ENCODE peak calls at places on chromosomes 11 and 22, in eight cellular contexts. H is astrocyte; V is cardiac fibroblast; T is pancreas; L is activated B cell treated with CpG ODN at 0.5 μM for 24 hours; X is stomach; A is endothelial cell; B is CD4-positive, alpha-beta T cell. O is an unnamed sample.
A peak's percentile ranks its signal among the peaks of the same experiment; 100 is the strongest.

GRCh38 chr11:12269104-12269441 is 108.3 kb upstream of the PARVA start:
- DNase-seq in H (no peak), T (peak; percentile 57), B (no peak), A (no peak), V (peak; percentile 26), L (no peak), X (peak; percentile 57), O (no peak)

GRCh38 chr11:84886344-84886743 is 740.8 kb downstream of the DLG2 start:
- DNase-seq in A (no peak), B (no peak), X (no peak), V (peak; percentile 1), L (no peak), H (peak; percentile 77), T (no peak), O (no peak)

GRCh38 chr11:24391165-24391564 is 105.7 kb upstream of the LUZP2 start:
- DNase-seq in T (no peak), V (peak; percentile 45), A (no peak), X (no peak), B (no peak), L (no peak), H (peak; percentile 66), O (no peak)

GRCh38 chr22:39592104-39593060 is 21.8 kb downstream of the CACNA1I start:
- DNase-seq in V (peak; percentile 63), T (peak; percentile 52), H (peak; percentile 76), B (no peak), L (no peak), X (peak; percentile 40), A (no peak), O (no peak)

GRCh38 chr11:19294444-19294843 is 53.7 kb upstream of the E2F8 start:
- DNase-seq in T (no peak), X (no peak), B (no peak), L (no peak), V (no peak), H (no peak), A (no peak), O (no peak)

GRCh38 chr11:36974771-36975170 is 376.7 kb upstream of the RAG2 start:
- DNase-seq in B (no peak), H (no peak), L (no peak), A (no peak), V (no peak), T (no peak), X (no peak), O (no peak)

GRCh38 chr11:17490232-17490631 is 13.6 kb upstream of the ABCC8 start:
- DNase-seq in L (no peak), A (no peak), X (no peak), T (no peak), H (no peak), V (no peak), B (no peak), O (no peak)

GRCh38 chr22:17536269-17536668 is 27.0 kb upstream of the SLC25A18 start:
- DNase-seq in B (no peak), L (no peak), V (peak; percentile 38), A (no peak), H (peak; percentile 17), X (no peak), T (no peak), O (no peak)

GRCh38 chr11:44766972-44767278 is 40.2 kb downstream of the TSPAN18 start:
- DNase-seq in L (no peak), T (no peak), H (peak; percentile 31), B (no peak), X (no peak), V (peak; percentile 71), A (no peak), O (no peak)

GRCh38 chr11:62669420-62670161 is 1.9 kb upstream of the UQCC3 start:
- DNase-seq in A (no peak), B (no peak), L (no peak), H (no peak), V (no peak), X (no peak), T (peak; percentile 71), O (no peak)

GRCh38 chr11:118649941-118650340 is 29.5 kb downstream of the TREH start:
- DNase-seq in B (no peak), V (no peak), A (no peak), H (no peak), T (no peak), L (no peak), X (no peak), O (no peak)

GRCh38 chr11:123183391-123184099 is 11.5 kb downstream of the CLMP start:
- DNase-seq in H (peak; percentile 29), L (no peak), V (no peak), B (no peak), T (no peak), X (no peak), A (no peak), O (no peak)

GRCh38 chr11:44589301-44589700 is 23.8 kb downstream of the CD82 start:
- DNase-seq in T (no peak), A (no peak), B (no peak), H (peak; percentile 55), X (no peak), V (peak; percentile 37), L (no peak), O (no peak)

DNA sequence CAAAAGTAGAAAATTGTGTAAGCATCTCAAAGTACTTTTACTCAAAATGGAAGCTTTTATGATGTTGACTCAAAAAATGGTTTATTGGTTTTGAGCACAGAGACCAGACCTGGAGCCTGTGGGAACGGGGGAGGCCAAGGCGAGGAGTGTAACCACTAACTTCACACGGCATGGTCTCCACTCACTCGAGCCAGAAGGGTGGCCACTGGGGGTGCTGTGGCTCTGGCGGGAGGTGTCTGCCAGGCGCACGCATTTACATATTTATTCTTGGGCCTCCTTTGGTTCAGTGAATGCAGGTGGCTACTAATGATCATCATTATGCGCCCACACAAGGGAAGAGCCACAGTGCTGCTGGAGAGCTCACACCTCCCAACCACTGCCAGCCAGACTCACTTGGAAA is 64.6 kb downstream of the FLRT1 start:
- DNase-seq in H (no peak), V (no peak), X (no peak), T (no peak), B (no peak), A (no peak), L (no peak), O (no peak)
- TF ChIP-seq CTCF in H (peak; percentile 8), V (no peak), X (no peak), T (no peak), B (no peak), A (no peak), L (no peak), O (no peak)

GRCh38 chr11:870127-870413 is 27.4 kb downstream of the TSPAN4 start:
- DNase-seq in X (no peak), L (no peak), B (no peak), T (no peak), V (no peak), A (peak; percentile 38), H (no peak), O (no peak)
- TF ChIP-seq CTCF in X (no peak), L (no peak), B (no peak), T (no peak), V (peak; percentile 24), A (no peak), H (no peak), O (no peak)

GRCh38 chr22:46442217-46442853 is 95.1 kb downstream of the CELSR1 start:
- DNase-seq in B (no peak), T (no peak), V (no peak), L (no peak), H (no peak), A (no peak), X (no peak), O (no peak)
- TF ChIP-seq CTCF in B (no peak), T (no peak), V (no peak), L (no peak), H (no peak), A (no peak), X (no peak), O (no peak)

GRCh38 chr11:67445515-67445914 is 2.2 kb upstream of the CORO1B start:
- DNase-seq in L (no peak), B (no peak), T (no peak), V (no peak), X (no peak), H (no peak), A (no peak), O (no peak)
- TF ChIP-seq CTCF in L (no peak), B (no peak), T (no peak), V (no peak), X (no peak), H (no peak), A (no peak), O (no peak)

DNA sequence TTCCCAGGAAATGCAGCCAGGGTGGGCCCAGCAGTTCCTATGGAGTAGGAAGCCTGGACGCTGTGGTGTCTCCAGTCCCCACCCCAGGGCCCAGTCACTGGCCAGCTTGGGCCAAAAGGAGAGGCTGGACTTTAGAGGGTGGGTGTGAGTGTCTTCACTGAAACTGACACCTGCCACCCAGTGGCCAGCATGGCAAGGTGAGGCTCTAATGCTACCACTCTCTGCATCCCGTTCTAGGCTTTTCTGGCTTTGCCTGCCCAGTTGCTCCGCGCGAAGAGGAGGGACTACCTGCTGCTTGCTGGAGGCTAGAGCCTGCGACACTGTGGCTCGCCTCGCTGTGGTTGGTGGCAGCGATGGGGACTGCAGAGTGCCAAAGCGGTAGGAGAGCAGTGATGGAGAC is 35.4 kb downstream of the C22orf42 start:
- DNase-seq in T (no peak), B (no peak), X (no peak), A (no peak), H (no peak), V (no peak), L (no peak), O (no peak)
- TF ChIP-seq CTCF in T (no peak), B (no peak), X (no peak), A (peak; percentile 19), H (no peak), V (no peak), L (no peak), O (no peak)

GRCh38 chr22:19799322-19800190 is 39.0 kb downstream of the TBX1 start:
- DNase-seq in A (no peak), L (no peak), V (peak; percentile 84), H (peak; percentile 95), T (no peak), X (no peak), B (no peak), O (no peak)
- TF ChIP-seq CTCF in A (no peak), L (no peak), V (no peak), H (no peak), T (no peak), X (no peak), B (no peak), O (no peak)

DNA sequence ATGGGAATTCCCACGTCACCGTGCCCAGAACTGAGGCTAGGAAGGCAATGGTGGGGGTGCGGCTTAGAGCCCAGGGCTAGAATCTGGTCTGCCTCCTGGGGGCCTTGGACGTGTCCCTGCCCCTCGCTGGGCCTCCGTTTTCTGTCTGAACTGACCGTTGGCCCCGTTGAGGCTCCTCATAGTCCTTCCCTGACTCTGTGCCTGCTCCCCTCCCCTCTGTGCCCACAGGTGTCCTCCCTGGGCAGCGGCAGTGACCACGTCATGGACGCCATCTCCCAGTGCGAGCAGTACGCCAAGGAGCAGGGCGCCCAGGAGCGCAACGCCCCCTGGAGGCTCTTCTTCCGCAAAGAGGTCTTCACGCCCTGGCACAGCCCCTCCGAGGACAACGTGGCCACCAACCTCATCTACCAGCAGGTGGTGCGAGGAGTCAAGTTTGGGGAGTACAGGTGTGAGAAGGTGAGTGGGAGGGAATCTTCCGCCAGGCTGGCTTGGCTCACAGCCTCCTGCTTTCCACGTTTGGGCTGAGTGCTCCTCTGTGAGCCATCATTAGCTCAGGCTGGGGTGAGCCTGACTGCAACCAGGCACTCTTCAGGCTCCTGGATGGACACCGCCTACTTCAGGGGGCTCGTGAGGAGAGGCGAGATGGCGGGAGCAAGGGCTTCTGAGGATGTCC is 63.9 kb downstream of the MYO7A start:
- DNase-seq in H (peak; percentile 26), B (peak; percentile 41), L (no peak), A (peak; percentile 86), V (peak; percentile 54), X (peak; percentile 90), T (peak; percentile 88), O (no peak)
- TF ChIP-seq CTCF in H (peak; percentile 38), B (peak; percentile 42), L (no peak), A (peak; percentile 79), V (peak; percentile 74), X (peak; percentile 98), T (peak; percentile 68), O (no peak)

O was measured in natural killer cell.